ENCODE peak calls at places on chromosome 17, in seven cellular contexts. I is spleen, W is prostate gland, B is lower leg skin, T is A549, C is esophagus squamous epithelium, X is K562. G is an unnamed sample.

GRCh38 chr17:47686661-47687327 is 7.2 kb upstream of the TBKBP1 start:
- DNase-seq in I (no peak), W (no peak), B (no peak), T (no peak), C (no peak), X (no peak), G (no peak)

GRCh38 chr17:83109386-83109785 is 30.0 kb downstream of the METRNL start:
- DNase-seq in I (no peak), W (no peak), B (no peak), T (no peak), C (no peak), X (no peak), G (no peak)

GRCh38 chr17:1627219-1627986 is 1.2 kb downstream of the SLC43A2 start:
- DNase-seq in I (peak; percentile 87), W (no peak), B (no peak), T (no peak), C (no peak), X (peak; percentile 60), G (no peak)

GRCh38 chr17:79388556-79389295 is 222.1 kb downstream of the RBFOX3 start:
- DNase-seq in I (peak; percentile 82), W (peak; percentile 39), B (no peak), T (peak; percentile 93), C (no peak), X (peak; percentile 74), G (no peak)

GRCh38 chr17:80118601-80119270 is 17.4 kb downstream of the GAA start:
- DNase-seq in I (no peak), W (no peak), B (peak; percentile 69), T (no peak), C (no peak), X (peak; percentile 11), G (peak; percentile 46)

GRCh38 chr17:64498308-64499203 is 1.7 kb upstream of the POLG2 start:
- DNase-seq in I (no peak), W (no peak), B (no peak), T (no peak), C (no peak), X (no peak), G (no peak)

GRCh38 chr17:79812206-79812968 is 15.5 kb upstream of the CBX8 start:
- DNase-seq in I (no peak), W (no peak), B (no peak), T (no peak), C (no peak), X (no peak), G (no peak)

GRCh38 chr17:34485999-34486398 is 93.4 kb upstream of the TMEM132E start:
- DNase-seq in I (no peak), W (no peak), B (peak; percentile 18), T (no peak), C (no peak), X (no peak), G (no peak)

GRCh38 chr17:61701978-61702377 is 111.0 kb upstream of the NACA2 start:
- DNase-seq in I (no peak), W (no peak), B (no peak), T (no peak), C (no peak), X (no peak), G (no peak)

GRCh38 chr17:50672831-50673551 is 34.7 kb downstream of the ANKRD40 start:
- DNase-seq in I (peak; percentile 63), W (peak; percentile 58), B (no peak), T (no peak), C (no peak), X (no peak), G (peak; percentile 53)

GRCh38 chr17:78182504-78182903 is 4.3 kb downstream of the TK1 start:
- DNase-seq in I (no peak), W (no peak), B (no peak), T (no peak), C (no peak), X (no peak), G (no peak)

GRCh38 chr17:78185981-78186688 is 717 bp downstream of the TK1 start:
- DNase-seq in I (no peak), W (no peak), B (no peak), T (peak; percentile 73), C (no peak), X (peak; percentile 78), G (no peak)

GRCh38 chr17:78184868-78185267 is 2.0 kb downstream of the TK1 start:
- DNase-seq in I (no peak), W (peak; percentile 63), B (no peak), T (no peak), C (no peak), X (no peak), G (no peak)

GRCh38 chr17:78184311-78184710 is 2.5 kb downstream of the TK1 start:
- DNase-seq in I (no peak), W (peak; percentile 77), B (no peak), T (no peak), C (no peak), X (no peak), G (peak; percentile 85)

GRCh38 chr17:78186689-78187595 is at the start of the genes AFMID and TK1:
- DNase-seq in I (peak; percentile 96), W (peak; percentile 97), B (peak; percentile 99), T (peak; percentile 100), C (peak; percentile 84), X (peak; percentile 98), G (peak; percentile 97)
- TF ChIP-seq POLR2A in I (no peak), W (peak; percentile 83), B (no peak), T (peak; percentile 95), C (peak; percentile 46), X (peak; percentile 97), G (peak; percentile 20)

DNA sequence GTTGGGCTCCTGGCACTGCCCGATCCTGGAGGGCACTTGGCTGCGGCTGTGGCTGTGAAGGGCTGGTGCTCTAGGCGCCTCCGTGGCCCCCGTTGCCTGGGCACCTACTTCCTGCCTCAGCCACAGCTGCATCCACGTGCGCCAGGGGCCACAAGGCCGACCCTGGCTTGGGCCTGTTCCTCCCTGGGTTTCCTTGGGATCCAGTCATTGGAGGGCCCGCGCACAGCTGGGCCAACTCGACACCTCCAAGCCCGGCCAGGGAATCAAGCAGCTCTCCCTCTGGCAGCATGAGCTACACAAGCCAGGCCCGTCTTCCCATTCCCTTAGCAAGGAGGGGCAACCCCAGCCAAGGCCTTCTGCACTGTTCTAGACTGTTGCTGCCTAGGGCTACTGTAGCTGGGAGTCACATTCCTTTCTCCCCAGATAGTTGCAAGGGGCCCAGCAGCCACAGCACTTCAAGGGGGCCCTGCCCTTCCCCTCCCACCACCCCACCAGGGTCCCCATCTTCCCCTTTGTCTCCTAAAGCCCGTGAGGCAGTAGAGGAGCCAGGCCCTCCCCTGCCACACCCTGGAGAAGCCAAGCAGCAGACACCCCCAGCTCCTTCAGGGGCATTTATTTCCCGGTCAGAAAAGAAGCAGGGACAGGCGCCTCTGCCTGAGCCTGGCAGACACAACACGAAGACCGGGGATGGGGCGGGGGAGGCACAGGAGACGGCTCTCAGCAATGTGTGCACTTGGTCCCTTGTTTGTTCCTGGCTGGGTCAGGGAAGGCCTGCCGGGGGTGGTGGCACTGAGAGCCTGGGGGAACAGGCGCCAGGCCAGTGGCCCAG is 3.8 kb downstream of the ARHGDIA start:
- DNase-seq in I (peak; percentile 85), W (no peak), B (no peak), T (no peak), C (no peak), X (no peak), G (no peak)
- TF ChIP-seq POLR2A in I (no peak), W (no peak), B (no peak), T (peak; percentile 54), C (no peak), X (peak; percentile 91), G (no peak)

GRCh38 chr17:4969551-4970231 is 2.1 kb upstream of the SPAG7 start:
- DNase-seq in I (no peak), W (no peak), B (no peak), T (no peak), C (no peak), X (no peak), G (peak; percentile 60)

GRCh38 chr17:4968916-4969550 is 1.4 kb upstream of the SPAG7 start:
- DNase-seq in I (no peak), W (no peak), B (no peak), T (peak; percentile 26), C (no peak), X (no peak), G (peak; percentile 74)

GRCh38 chr17:4966844-4967538 is 626 bp downstream of the SPAG7 start:
- DNase-seq in I (peak; percentile 98), W (peak; percentile 100), B (peak; percentile 99), T (peak; percentile 100), C (peak; percentile 96), X (peak; percentile 82), G (peak; percentile 100)

GRCh38 chr17:4968166-4968915 is 724 bp upstream of the SPAG7 start:
- DNase-seq in I (peak; percentile 86), W (peak; percentile 19), B (peak; percentile 91), T (peak; percentile 38), C (no peak), X (peak; percentile 47), G (no peak)

GRCh38 chr17:4967539-4968165 is at the start of gene SPAG7:
- DNase-seq in I (peak; percentile 99), W (peak; percentile 93), B (peak; percentile 99), T (peak; percentile 97), C (peak; percentile 88), X (peak; percentile 84), G (peak; percentile 98)
- TF ChIP-seq POLR2A in I (no peak), W (peak; percentile 72), B (peak; percentile 20), T (peak; percentile 80), C (peak; percentile 9), X (peak; percentile 85), G (peak; percentile 78)

DNA sequence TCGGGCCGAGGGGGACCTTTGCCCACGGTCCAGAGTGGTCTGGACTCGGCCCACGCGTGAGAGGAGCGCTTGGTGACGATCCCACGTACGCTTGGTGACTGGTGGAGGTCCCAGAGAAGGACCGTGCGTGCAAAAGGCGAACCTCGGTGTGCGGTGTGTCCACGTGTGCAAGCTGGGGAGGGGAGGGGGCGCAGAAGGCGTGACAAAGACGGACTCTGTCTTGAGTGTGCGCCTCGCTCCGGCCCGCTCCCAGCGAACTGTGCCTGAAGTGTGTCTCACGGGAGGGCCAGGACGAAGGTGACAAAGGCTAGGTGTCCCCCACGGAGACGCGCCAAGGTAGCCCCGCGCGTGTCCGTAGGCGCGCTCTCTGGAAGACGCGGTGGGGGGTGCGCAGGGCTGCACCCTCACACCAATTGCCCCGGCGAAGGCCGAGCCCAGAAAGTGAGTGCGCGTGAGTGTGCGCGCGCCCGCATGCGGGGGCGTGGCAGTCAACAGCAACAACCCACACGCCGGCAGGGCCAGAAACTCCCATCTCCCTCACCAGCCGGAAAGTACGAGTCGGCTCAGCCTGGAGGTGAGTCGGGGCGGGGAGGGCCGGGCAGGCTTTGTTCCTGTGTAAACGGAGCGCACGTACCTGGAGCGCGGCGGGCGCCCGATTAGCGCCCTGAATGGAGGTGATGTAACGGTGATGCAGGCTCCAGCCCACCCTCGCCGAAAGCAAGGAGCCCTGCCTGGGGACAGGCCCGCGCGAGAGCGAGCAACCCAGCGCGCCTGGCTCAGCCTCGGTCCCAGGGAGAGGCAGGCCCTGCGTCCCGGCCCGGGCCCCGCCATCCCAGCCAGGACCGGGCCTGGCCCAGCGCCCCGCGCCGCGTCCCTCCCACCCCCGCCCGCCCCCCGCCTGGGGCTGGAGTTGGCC is at the start of gene GPRC5C:
- DNase-seq in I (peak; percentile 84), W (peak; percentile 96), B (peak; percentile 95), T (peak; percentile 96), C (no peak), X (peak; percentile 56), G (peak; percentile 80)
- TF ChIP-seq POLR2A in I (no peak), W (peak; percentile 97), B (no peak), T (peak; percentile 49), C (peak; percentile 33), X (no peak), G (peak; percentile 75)

G was measured in sigmoid colon.